ENCODE peak calls at places on chromosomes 2 and 18, in four cellular contexts. T is H1, B is GM12891, C is GM12878. O is an unnamed sample.

GRCh38 chr2:101971836-101972235 is 19.9 kb upstream of the IL1R2 start:
- DNase-seq in C (no peak), B (no peak), T (no peak), O (no peak)

GRCh38 chr2:172588931-172589330 is 33.0 kb downstream of the PDK1 start:
- DNase-seq in B (no peak), C (no peak), T (no peak), O (no peak)

GRCh38 chr2:96509114-96509846 is 4.1 kb upstream of the NEURL3 start:
- DNase-seq in C (peak), B (peak), T (peak), O (peak)

GRCh38 chr2:176122633-176123482 is at the start of gene HOXD9:
- DNase-seq in B (no peak), C (no peak), T (peak), O (no peak)

GRCh38 chr2:151830966-151831365 is 2.7 kb upstream of the ARL5A start:
- DNase-seq in C (no peak), T (no peak), B (no peak), O (no peak)

GRCh38 chr2:67567866-67568265 is 170.7 kb downstream of the ETAA1 start:
- DNase-seq in B (no peak), T (no peak), C (no peak), O (no peak)

GRCh38 chr2:175401956-175402469 is 220.5 kb upstream of the ATP5MC3 start:
- DNase-seq in B (no peak), T (no peak), C (no peak), O (no peak)

GRCh38 chr2:109213646-109214417 is 84.8 kb downstream of the SH3RF3 start:
- DNase-seq in B (no peak), T (no peak), C (peak), O (no peak)

GRCh38 chr2:230942920-230943896 is 18.2 kb upstream of the GPR55 start:
- DNase-seq in T (peak), C (peak), B (peak), O (peak)

GRCh38 chr18:75132068-75132467 is 76.9 kb downstream of the PTGR3 start:
- DNase-seq in C (no peak), B (no peak), T (peak), O (no peak)

GRCh38 chr2:100703213-100703612 is 116.7 kb upstream of the NPAS2 start:
- DNase-seq in B (no peak), T (peak), C (no peak), O (no peak)

GRCh38 chr2:12120281-12121150 is 374.1 kb downstream of the LPIN1 start:
- DNase-seq in B (no peak), C (no peak), T (no peak), O (no peak)

GRCh38 chr18:5951515-5952081 is 56.3 kb upstream of the TMEM200C start:
- DNase-seq in T (no peak), C (no peak), B (no peak), O (no peak)

GRCh38 chr2:180763249-180763989 is 217.0 kb upstream of the UBE2E3 start:
- DNase-seq in C (no peak), T (no peak), B (no peak), O (no peak)

GRCh38 chr2:26630669-26631360 is 10.4 kb downstream of the CIB4 start:
- DNase-seq in B (no peak), C (no peak), T (no peak), O (no peak)

GRCh38 chr2:39124770-39125075 is 3.9 kb upstream of the SOS1 start:
- DNase-seq in B (no peak), T (no peak), C (no peak), O (no peak)

GRCh38 chr2:101763496-101764333 is 66.2 kb downstream of the MAP4K4 start:
- DNase-seq in T (no peak), B (no peak), C (no peak), O (no peak)

GRCh38 chr18:23850215-23850614 is 161.0 kb downstream of the LAMA3 start:
- DNase-seq in B (no peak), T (no peak), C (no peak), O (no peak)

GRCh38 chr2:133369896-133370295 is 198.4 kb downstream of the NCKAP5 start:
- DNase-seq in B (no peak), T (no peak), C (no peak), O (no peak)

GRCh38 chr2:201432551-201433388 is 18.5 kb downstream of the TRAK2 start:
- DNase-seq in B (no peak), C (no peak), T (no peak), O (no peak)

GRCh38 chr2:81195017-81195773 is 890.6 kb upstream of the LRRTM1 start:
- DNase-seq in C (no peak), T (no peak), B (no peak), O (no peak)

GRCh38 chr2:199772693-199772976 is 78.4 kb downstream of the FTCDNL1 start:
- DNase-seq in C (no peak), B (no peak), T (no peak), O (no peak)

GRCh38 chr2:3598912-3599854 is 4.3 kb downstream of the COLEC11 start:
- DNase-seq in B (no peak), C (no peak), T (no peak), O (no peak)

GRCh38 chr2:33133436-33133835 is 186.7 kb downstream of the LTBP1 start:
- DNase-seq in C (no peak), T (no peak), B (no peak), O (no peak)

GRCh38 chr2:25632396-25632795 is 41.0 kb downstream of the DTNB start:
- DNase-seq in T (no peak), C (no peak), B (no peak), O (no peak)

GRCh38 chr2:191740016-191740419 is 62.1 kb downstream of the NABP1 start:
- DNase-seq in C (peak), B (no peak), T (no peak), O (no peak)

GRCh38 chr2:101124684-101125366 is 26.4 kb downstream of the TBC1D8 start:
- DNase-seq in T (no peak), B (no peak), C (no peak), O (no peak)

GRCh38 chr2:241112592-241112991 is 10.5 kb upstream of the MTERF4 start:
- DNase-seq in C (peak), T (no peak), B (no peak), O (no peak)

GRCh38 chr2:238127165-238128060 is 11.1 kb upstream of the KLHL30 start:
- DNase-seq in B (no peak), C (no peak), T (no peak), O (peak)

GRCh38 chr2:98730053-98730850 is 680 bp downstream of the MGAT4A start:
- DNase-seq in B (no peak), C (no peak), T (peak), O (no peak)

GRCh38 chr2:219417374-219417773 is 803 bp upstream of the DES start:
- DNase-seq in B (no peak), C (no peak), T (no peak), O (no peak)

GRCh38 chr2:216775043-216775453 is 79.7 kb upstream of the IGFBP5 start:
- DNase-seq in B (no peak), C (no peak), T (no peak), O (no peak)

DNA sequence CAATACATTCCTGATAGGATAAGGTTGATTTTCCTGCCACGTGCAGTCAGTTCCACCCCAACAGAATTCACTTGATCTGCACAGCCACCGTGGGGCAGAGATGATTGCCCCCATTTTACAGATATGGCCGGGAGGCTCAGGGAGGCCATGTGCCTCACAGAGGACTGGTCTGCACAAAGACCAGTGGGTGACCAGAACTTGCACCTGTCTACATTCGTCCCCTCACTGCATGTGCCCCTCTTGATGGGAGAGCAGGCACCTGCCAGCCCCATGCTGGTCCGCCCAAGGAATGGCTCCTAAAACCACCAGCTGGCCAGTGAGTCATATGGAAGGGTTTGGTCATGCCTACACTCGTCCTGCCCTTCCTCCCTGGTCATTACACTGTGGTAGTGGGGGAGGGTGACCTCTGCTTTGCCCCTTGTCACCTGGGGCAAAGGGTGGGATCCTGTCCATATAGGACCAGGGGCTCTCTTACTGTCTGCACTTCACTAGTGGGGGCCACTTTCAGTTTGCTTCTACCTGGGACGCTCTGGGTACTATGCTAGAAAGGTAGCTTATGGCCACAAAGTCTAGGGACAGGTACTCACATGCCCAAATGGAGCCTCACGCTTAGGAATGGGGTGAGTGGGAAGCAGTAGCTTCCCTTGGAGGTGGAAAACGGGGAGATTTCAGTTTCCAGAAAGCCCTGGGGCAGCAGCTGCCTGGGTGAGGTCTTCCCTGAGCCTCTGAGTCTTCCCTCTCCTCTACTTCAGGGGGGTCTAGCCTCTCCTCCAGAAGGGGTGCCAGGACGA is 14.7 kb downstream of the RRM2 start:
- DNase-seq in B (no peak), C (no peak), T (no peak), O (no peak)
- TF ChIP-seq POLR2AphosphoS5 in B (no peak), C (no peak), T (no peak), O (peak)

GRCh38 chr18:3675446-3675845 is 225.5 kb downstream of the TGIF1 start:
- DNase-seq in T (no peak), C (no peak), B (no peak), O (no peak)
- TF ChIP-seq TAF1 in T (no peak), C (no peak), B (no peak), O (no peak)

GRCh38 chr2:127122351-127123027 is 15.5 kb upstream of the BIN1 start:
- DNase-seq in B (no peak), T (no peak), C (no peak), O (no peak)

GRCh38 chr2:127124426-127124825 is 17.5 kb upstream of the BIN1 start:
- DNase-seq in B (no peak), C (no peak), T (no peak), O (no peak)

GRCh38 chr2:127118467-127118866 is 11.5 kb upstream of the BIN1 start:
- DNase-seq in T (peak), B (no peak), C (no peak), O (no peak)

GRCh38 chr2:127121341-127121740 is 14.4 kb upstream of the BIN1 start:
- DNase-seq in C (no peak), T (no peak), B (no peak), O (no peak)

GRCh38 chr2:127121776-127122176 is 14.8 kb upstream of the BIN1 start:
- DNase-seq in C (no peak), B (no peak), T (no peak), O (no peak)
- TF ChIP-seq POLR2A in C (no peak), B (no peak), T (no peak), O (no peak)

DNA sequence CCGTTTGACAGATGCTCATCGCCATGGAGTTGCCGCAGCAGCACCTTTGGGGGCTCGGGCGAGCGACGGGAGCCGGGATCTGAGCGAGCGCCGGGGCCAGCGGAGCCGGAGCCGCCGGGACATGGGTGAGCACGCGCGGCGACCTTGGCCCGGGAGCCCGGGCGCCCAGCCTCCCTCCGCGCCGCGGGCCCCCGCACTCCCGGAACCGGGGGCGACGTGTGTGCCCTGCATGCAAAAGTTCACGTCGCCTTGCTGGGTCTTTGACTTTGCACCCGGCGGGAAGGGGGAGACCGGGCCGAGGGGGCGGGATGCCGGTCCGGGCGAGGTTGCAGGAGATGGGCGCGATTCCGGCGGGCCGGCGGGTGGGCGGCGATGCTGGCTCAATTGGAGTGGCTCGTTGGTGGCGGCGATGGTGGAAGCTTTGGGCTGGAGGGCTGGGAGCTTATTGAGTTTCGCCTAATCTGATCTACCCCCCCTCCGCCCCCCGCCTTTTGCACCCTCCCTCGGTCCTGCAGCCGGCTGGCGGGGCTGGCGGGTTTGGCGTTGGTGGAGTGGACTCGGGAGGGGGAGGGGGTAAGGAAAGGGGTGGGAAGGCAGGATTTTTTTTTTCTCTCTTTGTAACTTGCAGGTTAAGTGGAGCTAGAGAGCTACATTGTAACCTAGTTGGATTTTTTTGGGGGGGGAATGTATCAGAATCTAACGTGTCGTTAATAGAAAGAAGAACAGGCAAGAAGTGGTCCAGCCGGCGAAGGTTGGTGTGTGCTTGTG is at the start of gene SETBP1:
- DNase-seq in B (peak), T (peak), C (no peak), O (peak)
- TF ChIP-seq POLR2AphosphoS5 in B (peak), T (no peak), C (peak), O (no peak)

GRCh38 chr2:7607774-7608173 is 690.6 kb downstream of the RNF144A start:
- DNase-seq in B (no peak), T (no peak), C (no peak), O (no peak)
- TF ChIP-seq TAF1 in B (no peak), T (no peak), C (no peak), O (no peak)

DNA sequence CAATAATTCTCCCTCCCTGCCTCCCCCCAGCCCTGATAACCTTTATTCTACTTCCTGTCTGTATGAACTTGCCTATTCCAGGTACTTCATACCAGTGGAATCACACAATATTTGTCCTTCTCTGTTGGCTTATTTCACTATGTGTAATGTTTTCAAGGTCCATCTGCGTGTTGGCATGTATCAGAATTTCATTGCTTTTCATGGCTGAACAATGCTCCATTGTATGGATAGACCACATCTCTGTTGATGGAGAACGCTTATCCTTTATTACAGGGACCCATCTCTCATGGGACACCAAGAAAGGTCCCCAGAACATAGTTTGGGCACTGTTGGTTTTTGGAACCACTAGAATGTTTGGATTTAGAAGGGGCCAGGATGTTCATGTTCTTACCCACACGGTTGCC is 40.2 kb downstream of the ATOH8 start:
- DNase-seq in C (no peak), B (no peak), T (no peak), O (no peak)
- TF ChIP-seq POLR2A in C (no peak), B (no peak), T (no peak), O (no peak)

DNA sequence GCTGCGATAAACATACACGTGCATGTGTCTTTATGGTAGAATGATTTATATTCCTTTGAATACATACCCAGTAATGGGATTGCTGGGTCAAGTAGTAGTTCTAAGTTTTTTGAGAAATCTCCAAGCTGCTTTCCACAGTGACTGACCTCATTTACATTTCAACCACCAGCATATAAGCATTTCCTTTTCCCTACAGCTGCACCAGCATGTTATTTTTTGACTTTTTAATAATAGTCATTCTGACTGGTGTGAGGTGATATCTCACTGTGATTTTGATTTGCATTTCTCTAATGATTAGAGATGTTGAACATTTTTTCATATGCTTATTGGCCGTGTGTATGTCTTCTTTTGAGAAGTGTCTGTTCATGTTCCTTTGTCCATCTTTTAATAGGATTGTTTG is 22.8 kb downstream of the GALNT1 start:
- DNase-seq in T (no peak), B (no peak), C (no peak), O (no peak)
- TF ChIP-seq POLR2AphosphoS5 in T (no peak), B (no peak), C (no peak), O (no peak)